ENCODE peak calls at places on chromosomes 3 and 15, in five cellular contexts. One of them, this sample, is unnamed.

GRCh38 chr3:65811050-65811766 is 227.5 kb downstream of the MAGI1 start:
- DNase-seq in cardiac muscle cell: no peak
- DNase-seq in effector memory CD4-positive, alpha-beta T cell: no peak
- DNase-seq in AG04450: no peak
- DNase-seq in NCI-H748 treated with DMSO at 0.1 percent for 48 hours: no peak
- DNase-seq in this sample: no peak

GRCh38 chr3:72242326-72242725 is 457.4 kb upstream of the PROK2 start:
- DNase-seq in cardiac muscle cell: no peak
- DNase-seq in effector memory CD4-positive, alpha-beta T cell: no peak
- DNase-seq in AG04450: no peak
- DNase-seq in NCI-H748 treated with DMSO at 0.1 percent for 48 hours: no peak
- DNase-seq in this sample: no peak

GRCh38 chr3:66336358-66336766 is 115.6 kb downstream of the SLC25A26 start:
- DNase-seq in cardiac muscle cell: no peak
- DNase-seq in effector memory CD4-positive, alpha-beta T cell: no peak
- DNase-seq in AG04450: peak
- DNase-seq in NCI-H748 treated with DMSO at 0.1 percent for 48 hours: no peak
- DNase-seq in this sample: no peak

GRCh38 chr3:138332472-138333073 is 2.9 kb upstream of the NME9 start:
- DNase-seq in cardiac muscle cell: peak
- DNase-seq in effector memory CD4-positive, alpha-beta T cell: no peak
- DNase-seq in AG04450: no peak
- DNase-seq in NCI-H748 treated with DMSO at 0.1 percent for 48 hours: no peak
- DNase-seq in this sample: no peak

GRCh38 chr3:190258634-190259033 is 63.6 kb downstream of the CLDN1 start:
- DNase-seq in cardiac muscle cell: peak
- DNase-seq in effector memory CD4-positive, alpha-beta T cell: no peak
- DNase-seq in AG04450: no peak
- DNase-seq in NCI-H748 treated with DMSO at 0.1 percent for 48 hours: no peak
- DNase-seq in this sample: no peak

GRCh38 chr3:42749025-42749752 is 23.9 kb downstream of the CCDC13 start:
- DNase-seq in cardiac muscle cell: no peak
- DNase-seq in effector memory CD4-positive, alpha-beta T cell: no peak
- DNase-seq in AG04450: no peak
- DNase-seq in NCI-H748 treated with DMSO at 0.1 percent for 48 hours: no peak
- DNase-seq in this sample: no peak

GRCh38 chr15:44554934-44555723 is 18.2 kb downstream of the EIF3J start:
- DNase-seq in cardiac muscle cell: peak
- DNase-seq in effector memory CD4-positive, alpha-beta T cell: no peak
- DNase-seq in AG04450: no peak
- DNase-seq in NCI-H748 treated with DMSO at 0.1 percent for 48 hours: no peak
- DNase-seq in this sample: no peak

GRCh38 chr15:66169625-66170024 is 83.9 kb downstream of the MEGF11 start:
- DNase-seq in cardiac muscle cell: no peak
- DNase-seq in effector memory CD4-positive, alpha-beta T cell: no peak
- DNase-seq in AG04450: no peak
- DNase-seq in NCI-H748 treated with DMSO at 0.1 percent for 48 hours: no peak
- DNase-seq in this sample: no peak

GRCh38 chr3:27675287-27675686 is 46.8 kb downstream of the EOMES start:
- DNase-seq in cardiac muscle cell: no peak
- DNase-seq in effector memory CD4-positive, alpha-beta T cell: no peak
- DNase-seq in AG04450: no peak
- DNase-seq in NCI-H748 treated with DMSO at 0.1 percent for 48 hours: no peak
- DNase-seq in this sample: no peak

GRCh38 chr3:40196966-40197365 is 112.5 kb upstream of the EIF1B start:
- DNase-seq in cardiac muscle cell: no peak
- DNase-seq in effector memory CD4-positive, alpha-beta T cell: no peak
- DNase-seq in AG04450: no peak
- DNase-seq in NCI-H748 treated with DMSO at 0.1 percent for 48 hours: no peak
- DNase-seq in this sample: no peak

GRCh38 chr3:31862861-31863260 is 118.2 kb downstream of the OSBPL10 start:
- DNase-seq in cardiac muscle cell: no peak
- DNase-seq in effector memory CD4-positive, alpha-beta T cell: no peak
- DNase-seq in AG04450: peak
- DNase-seq in NCI-H748 treated with DMSO at 0.1 percent for 48 hours: no peak
- DNase-seq in this sample: no peak

GRCh38 chr15:64163662-64164362 is 990 bp upstream of the PPIB start:
- DNase-seq in cardiac muscle cell: no peak
- DNase-seq in effector memory CD4-positive, alpha-beta T cell: no peak
- DNase-seq in AG04450: no peak
- DNase-seq in NCI-H748 treated with DMSO at 0.1 percent for 48 hours: no peak
- DNase-seq in this sample: peak

GRCh38 chr3:28476194-28476593 is 127.6 kb upstream of the AZI2 start:
- DNase-seq in cardiac muscle cell: peak
- DNase-seq in effector memory CD4-positive, alpha-beta T cell: no peak
- DNase-seq in AG04450: peak
- DNase-seq in NCI-H748 treated with DMSO at 0.1 percent for 48 hours: peak
- DNase-seq in this sample: no peak

GRCh38 chr3:172063456-172064432 is 24.4 kb downstream of the FNDC3B start:
- DNase-seq in cardiac muscle cell: no peak
- DNase-seq in effector memory CD4-positive, alpha-beta T cell: no peak
- DNase-seq in AG04450: no peak
- DNase-seq in NCI-H748 treated with DMSO at 0.1 percent for 48 hours: no peak
- DNase-seq in this sample: no peak

GRCh38 chr15:57685316-57685715 is 21.2 kb upstream of the POLR2M start:
- DNase-seq in cardiac muscle cell: no peak
- DNase-seq in effector memory CD4-positive, alpha-beta T cell: no peak
- DNase-seq in AG04450: no peak
- DNase-seq in NCI-H748 treated with DMSO at 0.1 percent for 48 hours: no peak
- DNase-seq in this sample: no peak

GRCh38 chr3:47512416-47513124 is 942 bp downstream of the ELP6 start:
- DNase-seq in cardiac muscle cell: peak
- DNase-seq in effector memory CD4-positive, alpha-beta T cell: peak
- DNase-seq in AG04450: no peak
- DNase-seq in NCI-H748 treated with DMSO at 0.1 percent for 48 hours: no peak
- DNase-seq in this sample: no peak

GRCh38 chr3:48879994-48880377 is 18.7 kb downstream of the SLC25A20 start:
- DNase-seq in cardiac muscle cell: no peak
- DNase-seq in effector memory CD4-positive, alpha-beta T cell: no peak
- DNase-seq in AG04450: no peak
- DNase-seq in NCI-H748 treated with DMSO at 0.1 percent for 48 hours: no peak
- DNase-seq in this sample: no peak

GRCh38 chr15:63996794-63997357 is 49.4 kb downstream of the DAPK2 start:
- DNase-seq in cardiac muscle cell: no peak
- DNase-seq in effector memory CD4-positive, alpha-beta T cell: no peak
- DNase-seq in AG04450: no peak
- DNase-seq in NCI-H748 treated with DMSO at 0.1 percent for 48 hours: no peak
- DNase-seq in this sample: no peak

GRCh38 chr15:73851679-73852078 is 21.7 kb upstream of the TBC1D21 start:
- DNase-seq in cardiac muscle cell: peak
- DNase-seq in effector memory CD4-positive, alpha-beta T cell: no peak
- DNase-seq in AG04450: peak
- DNase-seq in NCI-H748 treated with DMSO at 0.1 percent for 48 hours: no peak
- DNase-seq in this sample: no peak

GRCh38 chr15:85318048-85318731 is 62.2 kb upstream of the AKAP13 start:
- DNase-seq in cardiac muscle cell: no peak
- DNase-seq in effector memory CD4-positive, alpha-beta T cell: no peak
- DNase-seq in AG04450: peak
- DNase-seq in NCI-H748 treated with DMSO at 0.1 percent for 48 hours: no peak
- DNase-seq in this sample: no peak

GRCh38 chr3:104825116-104825515 is 541.6 kb upstream of the ALCAM start:
- DNase-seq in cardiac muscle cell: no peak
- DNase-seq in effector memory CD4-positive, alpha-beta T cell: no peak
- DNase-seq in AG04450: no peak
- DNase-seq in NCI-H748 treated with DMSO at 0.1 percent for 48 hours: peak
- DNase-seq in this sample: no peak

GRCh38 chr3:108114423-108115065 is 23.7 kb upstream of the CD47 start:
- DNase-seq in cardiac muscle cell: no peak
- DNase-seq in effector memory CD4-positive, alpha-beta T cell: no peak
- DNase-seq in AG04450: no peak
- DNase-seq in NCI-H748 treated with DMSO at 0.1 percent for 48 hours: no peak
- DNase-seq in this sample: no peak

GRCh38 chr3:22129101-22129500 is 378.1 kb upstream of the ZNF385D start:
- DNase-seq in cardiac muscle cell: no peak
- DNase-seq in effector memory CD4-positive, alpha-beta T cell: no peak
- DNase-seq in AG04450: no peak
- DNase-seq in NCI-H748 treated with DMSO at 0.1 percent for 48 hours: no peak
- DNase-seq in this sample: no peak

GRCh38 chr3:15269091-15269989 is 63.0 kb downstream of the SH3BP5 start:
- DNase-seq in cardiac muscle cell: no peak
- DNase-seq in effector memory CD4-positive, alpha-beta T cell: peak
- DNase-seq in AG04450: peak
- DNase-seq in NCI-H748 treated with DMSO at 0.1 percent for 48 hours: no peak
- DNase-seq in this sample: peak